ENCODE peak calls at places on chromosomes 7 and 10, in four cellular contexts. One of them, this sample, is unnamed.

GRCh38 chr10:68332259-68333057 is at the start of gene PBLD:
- DNase-seq in GM12878: no peak
- DNase-seq in K562: peak; percentile 83
- DNase-seq in HepG2: peak; percentile 71
- DNase-seq in this sample: peak; percentile 43

GRCh38 chr7:139358541-139359365 is 941 bp upstream of the LUC7L2 start:
- DNase-seq in GM12878: no peak
- DNase-seq in K562: peak; percentile 43
- DNase-seq in HepG2: no peak
- DNase-seq in this sample: peak; percentile 40

GRCh38 chr7:30012757-30013156 is 13.7 kb downstream of the FKBP14 start:
- DNase-seq in GM12878: no peak
- DNase-seq in K562: no peak
- DNase-seq in HepG2: no peak
- DNase-seq in this sample: no peak

GRCh38 chr10:101287922-101288638 is 58.8 kb upstream of the LBX1 start:
- DNase-seq in GM12878: no peak
- DNase-seq in K562: peak; percentile 68
- DNase-seq in HepG2: peak; percentile 50
- DNase-seq in this sample: peak; percentile 41

GRCh38 chr7:4132221-4132620 is 549.9 kb upstream of the FOXK1 start:
- DNase-seq in GM12878: no peak
- DNase-seq in K562: no peak
- DNase-seq in HepG2: no peak
- DNase-seq in this sample: no peak

GRCh38 chr7:46257766-46258448 is 336.8 kb upstream of the IGFBP3 start:
- DNase-seq in GM12878: no peak
- DNase-seq in K562: no peak
- DNase-seq in HepG2: no peak
- DNase-seq in this sample: peak; percentile 15

GRCh38 chr10:124526621-124527267 is 65.1 kb downstream of the LHPP start:
- DNase-seq in GM12878: no peak
- DNase-seq in K562: no peak
- DNase-seq in HepG2: no peak
- DNase-seq in this sample: no peak

GRCh38 chr10:88194041-88194887 is 330.8 kb downstream of the PTEN start:
- DNase-seq in GM12878: no peak
- DNase-seq in K562: peak; percentile 6
- DNase-seq in HepG2: no peak
- DNase-seq in this sample: peak; percentile 19

GRCh38 chr7:30465342-30466170 is 13.0 kb downstream of the NOD1 start:
- DNase-seq in GM12878: no peak
- DNase-seq in K562: no peak
- DNase-seq in HepG2: no peak
- DNase-seq in this sample: no peak

GRCh38 chr10:71494470-71494869 is 97.8 kb downstream of the CDH23 start:
- DNase-seq in GM12878: no peak
- DNase-seq in K562: no peak
- DNase-seq in HepG2: no peak
- DNase-seq in this sample: no peak

GRCh38 chr7:103851357-103851756 is 138.1 kb downstream of the RELN start:
- DNase-seq in GM12878: no peak
- DNase-seq in K562: no peak
- DNase-seq in HepG2: no peak
- DNase-seq in this sample: no peak

GRCh38 chr10:111983970-111984525 is 199.5 kb downstream of the GPAM start:
- DNase-seq in GM12878: no peak
- DNase-seq in K562: no peak
- DNase-seq in HepG2: no peak
- DNase-seq in this sample: no peak

GRCh38 chr7:103398488-103398887 is 47.5 kb downstream of the SLC26A5 start:
- DNase-seq in GM12878: no peak
- DNase-seq in K562: no peak
- DNase-seq in HepG2: no peak
- DNase-seq in this sample: no peak

GRCh38 chr10:92571649-92572048 is 2.2 kb downstream of the IDE start:
- DNase-seq in GM12878: no peak
- DNase-seq in K562: no peak
- DNase-seq in HepG2: no peak
- DNase-seq in this sample: no peak

GRCh38 chr7:127245582-127245981 is 7.2 kb downstream of the GRM8 start:
- DNase-seq in GM12878: no peak
- DNase-seq in K562: no peak
- DNase-seq in HepG2: no peak
- DNase-seq in this sample: no peak

GRCh38 chr7:55349126-55349525 is 16.0 kb upstream of the LANCL2 start:
- DNase-seq in GM12878: no peak
- DNase-seq in K562: no peak
- DNase-seq in HepG2: no peak
- DNase-seq in this sample: no peak

GRCh38 chr10:126288547-126289493 is 99.5 kb downstream of the ADAM12 start:
- DNase-seq in GM12878: no peak
- DNase-seq in K562: no peak
- DNase-seq in HepG2: no peak
- DNase-seq in this sample: no peak

GRCh38 chr7:92877367-92877766 is 41.0 kb upstream of the CDK6 start:
- DNase-seq in GM12878: no peak
- DNase-seq in K562: no peak
- DNase-seq in HepG2: no peak
- DNase-seq in this sample: no peak

GRCh38 chr7:139034855-139035587 is 821 bp downstream of the ZC3HAV1L start:
- DNase-seq in GM12878: no peak
- DNase-seq in K562: no peak
- DNase-seq in HepG2: no peak
- DNase-seq in this sample: no peak

GRCh38 chr10:88042162-88043100 is 179.0 kb downstream of the PTEN start:
- DNase-seq in GM12878: no peak
- DNase-seq in K562: peak; percentile 9
- DNase-seq in HepG2: no peak
- DNase-seq in this sample: no peak

GRCh38 chr10:11594589-11595394 is 16.7 kb downstream of the USP6NL start:
- DNase-seq in GM12878: no peak
- DNase-seq in K562: no peak
- DNase-seq in HepG2: peak; percentile 50
- DNase-seq in this sample: no peak

GRCh38 chr7:135914346-135914745 is 62.8 kb downstream of the MTPN start:
- DNase-seq in GM12878: no peak
- DNase-seq in K562: no peak
- DNase-seq in HepG2: no peak
- DNase-seq in this sample: no peak

GRCh38 chr7:106964455-106964854 is 80.0 kb upstream of the PRKAR2B start:
- DNase-seq in GM12878: no peak
- DNase-seq in K562: no peak
- DNase-seq in HepG2: no peak
- DNase-seq in this sample: no peak

GRCh38 chr7:99571768-99572167 is 13.3 kb downstream of the ZNF655 start:
- DNase-seq in GM12878: no peak
- DNase-seq in K562: no peak
- DNase-seq in HepG2: no peak
- DNase-seq in this sample: no peak

GRCh38 chr10:82925547-82925946 is 1050.6 kb downstream of the NRG3 start:
- DNase-seq in GM12878: no peak
- DNase-seq in K562: no peak
- DNase-seq in HepG2: no peak
- DNase-seq in this sample: no peak

GRCh38 chr10:51367120-51367519 is 292.8 kb downstream of the PRKG1 start:
- DNase-seq in GM12878: no peak
- DNase-seq in K562: no peak
- DNase-seq in HepG2: no peak
- DNase-seq in this sample: no peak

GRCh38 chr7:2126621-2127020 is 106.1 kb downstream of the MAD1L1 start:
- DNase-seq in GM12878: no peak
- DNase-seq in K562: no peak
- DNase-seq in HepG2: no peak
- DNase-seq in this sample: no peak

GRCh38 chr10:27745380-27745718 is 270 bp downstream of the MKX start:
- DNase-seq in GM12878: no peak
- DNase-seq in K562: no peak
- DNase-seq in HepG2: no peak
- DNase-seq in this sample: no peak

GRCh38 chr10:23197416-23197861 is 5.3 kb downstream of the PTF1A start:
- DNase-seq in GM12878: no peak
- DNase-seq in K562: no peak
- DNase-seq in HepG2: no peak
- DNase-seq in this sample: no peak

GRCh38 chr10:73060738-73061635 is 35.7 kb downstream of the P4HA1 start:
- DNase-seq in GM12878: no peak
- DNase-seq in K562: peak; percentile 43
- DNase-seq in HepG2: peak; percentile 17
- DNase-seq in this sample: peak; percentile 19

GRCh38 chr7:1939434-1940401 is 269.6 kb downstream of the ELFN1 start:
- DNase-seq in GM12878: no peak
- DNase-seq in K562: no peak
- DNase-seq in HepG2: no peak
- DNase-seq in this sample: no peak

GRCh38 chr7:34337163-34337562 is 320.9 kb upstream of the NPSR1 start:
- DNase-seq in GM12878: no peak
- DNase-seq in K562: no peak
- DNase-seq in HepG2: no peak
- DNase-seq in this sample: no peak

GRCh38 chr10:88879754-88880286 is at the start of gene STAMBPL1:
- DNase-seq in GM12878: peak; percentile 50
- DNase-seq in K562: no peak
- DNase-seq in HepG2: no peak
- DNase-seq in this sample: no peak

GRCh38 chr10:130905386-130905785 is 406.1 kb downstream of the TCERG1L start:
- DNase-seq in GM12878: no peak
- DNase-seq in K562: no peak
- DNase-seq in HepG2: no peak
- DNase-seq in this sample: no peak

GRCh38 chr7:51101111-51101757 is 215.4 kb downstream of the COBL start:
- DNase-seq in GM12878: no peak
- DNase-seq in K562: no peak
- DNase-seq in HepG2: no peak
- DNase-seq in this sample: no peak

GRCh38 chr10:6647811-6648526 is 67.9 kb upstream of the PRKCQ start:
- DNase-seq in GM12878: no peak
- DNase-seq in K562: peak; percentile 75
- DNase-seq in HepG2: peak; percentile 36
- DNase-seq in this sample: peak; percentile 22

GRCh38 chr10:14450041-14450491 is 119.3 kb upstream of the FRMD4A start:
- DNase-seq in GM12878: no peak
- DNase-seq in K562: no peak
- DNase-seq in HepG2: no peak
- DNase-seq in this sample: no peak
- TF ChIP-seq JUND in GM12878: no peak
- TF ChIP-seq JUND in K562: no peak
- TF ChIP-seq JUND in HepG2: no peak
- TF ChIP-seq JUND in this sample: no peak

GRCh38 chr7:132564090-132564489 is 12.2 kb downstream of the PLXNA4 start:
- DNase-seq in GM12878: no peak
- DNase-seq in K562: no peak
- DNase-seq in HepG2: no peak
- DNase-seq in this sample: no peak
- TF ChIP-seq ZBTB33 in GM12878: no peak
- TF ChIP-seq ZBTB33 in K562: no peak
- TF ChIP-seq ZBTB33 in HepG2: no peak
- TF ChIP-seq ZBTB33 in this sample: no peak

GRCh38 chr10:8036521-8037198 is 17.8 kb upstream of the GATA3 start:
- DNase-seq in GM12878: no peak
- DNase-seq in K562: no peak
- DNase-seq in HepG2: no peak
- DNase-seq in this sample: no peak

GRCh38 chr10:8033812-8034665 is 20.4 kb upstream of the GATA3 start:
- DNase-seq in GM12878: no peak
- DNase-seq in K562: no peak
- DNase-seq in HepG2: no peak
- DNase-seq in this sample: no peak

GRCh38 chr10:8034666-8035640 is 19.5 kb upstream of the GATA3 start:
- DNase-seq in GM12878: no peak
- DNase-seq in K562: no peak
- DNase-seq in HepG2: no peak
- DNase-seq in this sample: no peak

GRCh38 chr10:8037199-8037801 is 17.2 kb upstream of the GATA3 start:
- DNase-seq in GM12878: no peak
- DNase-seq in K562: no peak
- DNase-seq in HepG2: no peak
- DNase-seq in this sample: no peak

GRCh38 chr10:8035641-8036520 is 18.6 kb upstream of the GATA3 start:
- DNase-seq in GM12878: no peak
- DNase-seq in K562: no peak
- DNase-seq in HepG2: no peak
- DNase-seq in this sample: no peak
- TF ChIP-seq ZNF274 in GM12878: no peak
- TF ChIP-seq ZNF274 in K562: no peak
- TF ChIP-seq ZNF274 in HepG2: no peak
- TF ChIP-seq ZNF274 in this sample: no peak

GRCh38 chr10:74178042-74178791 is 27.2 kb downstream of the ADK start:
- DNase-seq in GM12878: no peak
- DNase-seq in K562: no peak
- DNase-seq in HepG2: no peak
- DNase-seq in this sample: no peak
- TF ChIP-seq JUND in GM12878: no peak
- TF ChIP-seq JUND in K562: no peak
- TF ChIP-seq JUND in HepG2: no peak
- TF ChIP-seq JUND in this sample: no peak

DNA sequence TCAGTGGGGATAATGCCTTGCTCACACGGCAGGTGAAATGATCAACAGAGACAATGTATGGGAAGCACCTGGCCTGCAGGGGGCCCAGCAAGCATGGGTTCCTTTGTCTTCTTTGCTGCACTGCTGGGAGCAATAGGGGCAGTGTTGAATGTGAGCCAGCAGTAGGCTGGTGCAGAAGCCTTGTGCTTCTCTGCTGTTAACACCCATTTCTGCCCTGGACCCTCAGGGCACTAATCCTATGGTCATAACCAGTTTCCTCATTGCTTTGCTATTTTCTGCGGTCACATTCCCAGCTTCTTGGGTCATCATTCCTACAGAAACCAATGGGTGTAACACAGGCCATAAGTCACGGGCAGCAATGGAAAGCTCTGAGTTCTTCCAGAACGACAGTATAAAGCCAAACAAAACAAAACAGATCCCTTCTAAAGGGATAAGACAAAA is 10.9 kb upstream of the LGI1 start:
- DNase-seq in GM12878: no peak
- DNase-seq in K562: peak; percentile 14
- DNase-seq in HepG2: peak; percentile 38
- DNase-seq in this sample: peak; percentile 70
- TF ChIP-seq ZBTB33 in GM12878: no peak
- TF ChIP-seq ZBTB33 in K562: no peak
- TF ChIP-seq ZBTB33 in HepG2: no peak
- TF ChIP-seq ZBTB33 in this sample: no peak

This sample was measured in HCT116.